ENCODE peak calls at places on chromosome 19, in eight cellular contexts. F, N, J, L, W, A, V and K are unnamed samples.

GRCh38 chr19:57282011-57282636 is 1.8 kb downstream of the ZNF460 start:
- DNase-seq in V (no peak), F (no peak), A (no peak), J (no peak), W (no peak), L (no peak), N (peak; percentile 62), K (no peak)

GRCh38 chr19:411723-412355 is 2.9 kb upstream of the C2CD4C start:
- DNase-seq in L (no peak), N (no peak), F (no peak), V (no peak), W (no peak), J (no peak), A (no peak), K (no peak)

GRCh38 chr19:28960986-28961705 is 251.8 kb downstream of the UQCRFS1 start:
- DNase-seq in F (no peak), L (peak; percentile 86), N (no peak), J (no peak), W (no peak), A (no peak), V (no peak), K (no peak)

GRCh38 chr19:39917561-39918182 is 16.8 kb downstream of the FCGBP start:
- DNase-seq in N (no peak), J (peak; percentile 13), W (no peak), A (no peak), F (no peak), V (no peak), L (no peak), K (peak; percentile 68)

GRCh38 chr19:43675269-43675879 is 5.4 kb upstream of the PLAUR start:
- DNase-seq in W (no peak), F (no peak), V (no peak), N (peak; percentile 93), A (no peak), J (peak; percentile 58), L (peak; percentile 89), K (no peak)

GRCh38 chr19:18634612-18635290 is 2.1 kb upstream of the KLHL26 start:
- DNase-seq in F (no peak), V (no peak), N (no peak), J (no peak), A (no peak), W (no peak), L (no peak), K (no peak)

GRCh38 chr19:12937243-12938053 is 961 bp upstream of the CALR start:
- DNase-seq in W (no peak), L (peak; percentile 78), N (peak; percentile 52), V (no peak), A (no peak), F (no peak), J (no peak), K (peak; percentile 93)

GRCh38 chr19:57212109-57212508 is 18.7 kb upstream of the AURKC start:
- DNase-seq in A (no peak), W (no peak), F (no peak), V (no peak), N (peak; percentile 16), J (no peak), L (peak; percentile 67), K (no peak)

GRCh38 chr19:11435833-11436313 is 438 bp downstream of the PRKCSH start:
- DNase-seq in F (no peak), N (peak; percentile 28), L (peak; percentile 56), A (no peak), W (no peak), J (no peak), V (no peak), K (no peak)

GRCh38 chr19:46845959-46846459 is 4.6 kb downstream of the AP2S1 start:
- DNase-seq in W (no peak), L (no peak), J (no peak), F (no peak), V (no peak), A (no peak), N (no peak), K (no peak)

GRCh38 chr19:39070888-39071287 is 13.3 kb upstream of the ACP7 start:
- DNase-seq in N (no peak), A (no peak), J (no peak), L (peak; percentile 96), V (no peak), W (no peak), F (no peak), K (no peak)

GRCh38 chr19:35559281-35559659 is 4.2 kb downstream of the ATP4A start:
- DNase-seq in L (no peak), N (no peak), W (no peak), A (no peak), J (no peak), F (no peak), V (no peak), K (no peak)

GRCh38 chr19:40778045-40778864 is at the start of gene RAB4B:
- DNase-seq in J (peak; percentile 100), F (peak; percentile 99), V (peak; percentile 100), W (peak; percentile 100), N (peak; percentile 98), A (peak; percentile 100), L (peak; percentile 99), K (peak; percentile 100)

GRCh38 chr19:46958542-46958941 is 61.1 kb upstream of the NPAS1 start:
- DNase-seq in V (no peak), N (no peak), J (no peak), F (no peak), W (no peak), L (peak; percentile 69), A (no peak), K (no peak)

GRCh38 chr19:8663920-8664670 is 33.7 kb downstream of the NFILZ start:
- DNase-seq in L (no peak), A (no peak), J (no peak), N (no peak), W (peak; percentile 21), F (no peak), V (no peak), K (no peak)

GRCh38 chr19:46659151-46660007 is 1.6 kb downstream of the DACT3 start:
- DNase-seq in A (no peak), V (peak; percentile 23), L (peak; percentile 36), F (no peak), J (no peak), N (no peak), W (no peak), K (no peak)

GRCh38 chr19:51887522-51888498 is at the start of gene ZNF577:
- DNase-seq in F (peak; percentile 9), V (peak; percentile 77), N (no peak), J (peak; percentile 77), A (peak; percentile 18), W (peak; percentile 63), L (peak; percentile 84), K (peak; percentile 93)

GRCh38 chr19:14661372-14661924 is 13.2 kb downstream of the ADGRE3 start:
- DNase-seq in F (no peak), L (no peak), N (no peak), J (no peak), V (no peak), A (no peak), W (no peak), K (no peak)

GRCh38 chr19:38793186-38793585 is 4.2 kb downstream of the LGALS7B start:
- DNase-seq in F (no peak), L (peak; percentile 50), A (no peak), V (no peak), N (peak; percentile 12), J (no peak), W (no peak), K (no peak)

GRCh38 chr19:12796146-12797071 is 5.1 kb downstream of the JUNB start:
- DNase-seq in F (peak; percentile 54), W (peak; percentile 67), L (peak; percentile 85), A (peak; percentile 55), J (peak; percentile 75), N (peak; percentile 94), V (peak; percentile 45), K (no peak)

GRCh38 chr19:42251572-42251990 is 3.3 kb downstream of the ERF start:
- DNase-seq in N (no peak), A (no peak), W (no peak), V (no peak), L (no peak), J (no peak), F (no peak), K (no peak)

GRCh38 chr19:50167314-50167721 is 4.2 kb upstream of the IZUMO2 start:
- DNase-seq in W (no peak), J (no peak), L (no peak), V (no peak), A (no peak), F (no peak), N (peak; percentile 36), K (no peak)

GRCh38 chr19:8361921-8362793 is 1.8 kb upstream of the ANGPTL4 start:
- DNase-seq in J (peak; percentile 95), L (peak; percentile 99), N (peak; percentile 100), V (peak; percentile 52), W (no peak), F (no peak), A (no peak), K (peak; percentile 98)